ENCODE peak calls at places on chromosomes 2 and 18, in four cellular contexts. H, D, L and Y are unnamed samples.

GRCh38 chr2:131027566-131028528 is 65.4 kb downstream of the FAM168B start:
- DNase-seq in H (no peak), D (no peak), L (no peak), Y (no peak)

GRCh38 chr2:147294825-147295392 is 549.9 kb upstream of the ACVR2A start:
- DNase-seq in H (no peak), D (no peak), L (no peak), Y (no peak)

GRCh38 chr18:12884521-12885323 is 685 bp upstream of the PTPN2 start:
- DNase-seq in H (no peak), D (no peak), L (no peak), Y (no peak)

GRCh38 chr18:58847383-58848071 is 17.1 kb upstream of the ZNF532 start:
- DNase-seq in H (no peak), D (no peak), L (peak; percentile 98), Y (peak; percentile 56)

GRCh38 chr2:33967103-33967502 is 368.0 kb upstream of the FAM98A start:
- DNase-seq in H (no peak), D (no peak), L (no peak), Y (no peak)

GRCh38 chr2:43985359-43985758 is 10.4 kb downstream of the LRPPRC start:
- DNase-seq in H (no peak), D (no peak), L (no peak), Y (no peak)

GRCh38 chr2:133777607-133778006 is 209.3 kb upstream of the NCKAP5 start:
- DNase-seq in H (peak; percentile 31), D (no peak), L (no peak), Y (no peak)

GRCh38 chr2:230814616-230815015 is 50.1 kb upstream of the ITM2C start:
- DNase-seq in H (no peak), D (no peak), L (no peak), Y (no peak)

GRCh38 chr2:197273485-197273884 is 37.1 kb downstream of the ANKRD44 start:
- DNase-seq in H (peak; percentile 81), D (no peak), L (no peak), Y (peak; percentile 22)

GRCh38 chr2:209688388-209688787 is 83.2 kb upstream of the UNC80 start:
- DNase-seq in H (no peak), D (no peak), L (no peak), Y (no peak)

GRCh38 chr2:121570665-121571055 is 40.0 kb downstream of the RNU4ATAC start:
- DNase-seq in H (no peak), D (no peak), L (no peak), Y (no peak)

GRCh38 chr2:168641636-168642035 is 160.8 kb upstream of the NOSTRIN start:
- DNase-seq in H (no peak), D (no peak), L (no peak), Y (no peak)

GRCh38 chr2:168640039-168640438 is 162.4 kb upstream of the NOSTRIN start:
- DNase-seq in H (no peak), D (no peak), L (no peak), Y (no peak)

GRCh38 chr2:168642873-168643272 is 159.6 kb upstream of the NOSTRIN start:
- DNase-seq in H (no peak), D (no peak), L (no peak), Y (no peak)

GRCh38 chr2:168645696-168646095 is 156.7 kb upstream of the NOSTRIN start:
- DNase-seq in H (no peak), D (no peak), L (no peak), Y (no peak)

DNA sequence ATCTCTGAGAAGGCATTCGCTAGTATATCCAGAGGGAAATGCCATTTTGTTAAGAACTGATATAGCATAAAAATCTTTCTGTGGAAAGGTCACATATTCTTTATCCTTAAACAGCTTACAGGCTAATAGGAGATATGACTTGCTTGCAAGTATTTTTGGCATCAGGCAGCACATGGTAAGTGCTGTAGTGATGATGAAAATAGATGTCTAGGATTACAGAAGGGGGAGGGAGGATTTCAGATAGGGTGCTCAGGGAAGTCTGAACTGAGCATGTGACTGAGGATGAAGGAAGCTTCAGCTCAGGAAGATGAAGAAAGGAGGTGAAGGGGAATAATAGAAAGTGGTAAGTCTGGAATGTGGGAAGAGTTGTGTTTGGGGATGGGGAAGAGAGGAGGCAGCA is 158.5 kb upstream of the NOSTRIN start:
- DNase-seq in H (no peak), D (no peak), L (no peak), Y (no peak)
- TF ChIP-seq CTCF in H (no peak), D (no peak), L (no peak), Y (no peak)

GRCh38 chr2:124755386-124755785 is 730.3 kb downstream of the CNTNAP5 start:
- DNase-seq in H (no peak), D (no peak), L (no peak), Y (no peak)

DNA sequence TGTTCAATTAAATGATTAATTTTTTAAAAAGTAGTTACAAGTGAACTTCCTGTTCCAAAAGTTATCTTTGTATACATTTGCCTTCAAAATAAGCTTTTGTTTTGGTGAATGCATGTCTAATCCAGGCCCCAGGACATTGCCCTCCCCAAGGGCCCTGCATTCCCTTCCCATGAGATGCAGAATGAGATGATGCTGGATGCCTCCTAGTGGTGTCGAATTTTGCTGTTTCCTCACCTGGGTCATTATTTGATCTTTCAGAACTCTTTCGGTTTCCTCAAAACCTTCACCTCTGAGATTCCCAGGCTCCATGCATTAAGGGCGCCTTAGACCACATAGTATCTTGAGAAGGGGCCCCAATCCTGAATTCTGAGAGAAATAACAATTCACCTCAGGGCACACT is 728.8 kb downstream of the CNTNAP5 start:
- DNase-seq in H (no peak), D (no peak), L (no peak), Y (no peak)
- TF ChIP-seq CTCF in H (no peak), D (no peak), L (peak; percentile 58), Y (no peak)

GRCh38 chr18:56353676-56354260 is 284.6 kb downstream of the TXNL1 start:
- DNase-seq in H (no peak), D (no peak), L (no peak), Y (no peak)

DNA sequence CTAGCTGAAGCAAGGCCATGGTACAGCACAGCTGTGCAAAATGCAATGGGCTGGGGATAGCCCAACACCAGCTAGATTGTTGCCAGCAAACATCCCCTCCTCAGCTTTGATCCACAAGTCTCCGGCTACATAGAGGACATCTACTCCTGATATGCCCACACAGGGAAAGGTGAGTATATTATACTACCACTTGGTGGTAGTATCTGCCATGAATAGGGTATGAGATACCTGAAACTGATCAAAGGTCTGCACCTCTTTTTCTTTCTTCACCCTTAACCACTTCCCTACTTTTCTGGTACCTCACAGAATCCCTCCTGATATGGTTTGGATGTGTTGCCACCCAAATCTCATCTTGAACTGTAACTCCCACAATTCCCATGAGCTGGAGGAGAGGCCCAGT is 279.8 kb downstream of the TXNL1 start:
- DNase-seq in H (no peak), D (no peak), L (no peak), Y (no peak)
- TF ChIP-seq CTCF in H (no peak), D (no peak), L (peak; percentile 57), Y (no peak)

DNA sequence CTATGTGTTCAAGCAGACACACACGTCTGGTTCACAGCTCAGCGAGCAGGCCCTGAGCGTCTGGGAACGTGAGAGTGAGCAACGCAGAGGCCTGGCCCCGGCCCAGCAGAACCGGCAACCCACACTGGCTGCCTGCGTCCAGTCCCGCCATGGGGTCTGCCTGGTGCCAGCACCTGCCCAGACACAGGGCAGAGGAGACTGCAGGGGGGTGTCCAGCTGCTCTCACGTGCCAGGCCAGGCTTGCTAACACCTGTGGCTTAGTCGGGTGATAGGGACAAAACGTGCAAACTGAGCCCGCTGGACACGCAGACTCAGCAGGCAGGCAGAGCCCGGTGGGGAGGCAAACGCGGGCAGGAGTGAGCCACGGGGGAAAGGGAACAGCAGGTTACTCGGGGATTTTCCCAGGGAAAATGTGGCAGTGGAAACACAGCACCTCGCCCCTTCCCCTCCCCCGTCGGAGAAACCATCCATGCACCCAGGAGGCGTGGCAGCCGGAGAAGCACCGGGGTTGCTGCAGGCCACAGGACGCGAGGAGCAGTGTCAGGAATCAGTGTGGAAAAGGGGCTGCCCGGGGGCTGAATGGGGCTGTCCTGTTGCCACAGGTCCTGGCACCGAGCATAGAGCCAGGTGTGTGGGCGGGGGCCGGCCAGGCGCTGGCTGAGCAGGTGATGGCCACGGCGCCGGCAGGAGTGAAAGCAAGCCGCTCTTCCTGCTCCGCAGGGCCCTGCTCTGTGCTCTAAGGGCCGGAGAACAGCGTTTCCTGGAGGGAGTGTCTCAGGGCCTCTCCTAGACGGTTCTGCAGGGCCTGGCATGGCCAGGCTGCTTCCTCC is 154.7 kb downstream of the HDAC4 start:
- DNase-seq in H (peak; percentile 58), D (no peak), L (no peak), Y (no peak)
- TF ChIP-seq CTCF in H (no peak), D (no peak), L (no peak), Y (no peak)

DNA sequence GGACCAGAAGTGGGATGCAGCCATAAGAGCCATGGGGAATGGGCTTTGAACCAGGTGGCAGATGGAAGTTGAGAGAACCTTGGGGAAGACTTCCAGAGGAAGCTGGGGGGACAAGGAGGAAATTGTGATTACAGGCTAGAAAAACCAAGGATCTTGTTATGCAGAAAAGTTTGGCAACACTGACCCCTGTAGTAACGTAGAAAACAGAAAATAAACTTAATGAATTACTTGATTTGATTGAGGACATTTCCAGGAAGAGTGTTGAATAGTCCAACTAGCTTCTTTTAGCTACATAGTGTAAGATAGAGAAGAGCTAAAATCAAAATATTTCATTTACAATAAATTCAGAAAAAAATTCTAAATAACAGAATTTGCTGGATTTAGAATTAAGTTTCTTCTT is 91.9 kb upstream of the GPC1 start:
- DNase-seq in H (no peak), D (no peak), L (no peak), Y (no peak)
- TF ChIP-seq CTCF in H (no peak), D (no peak), L (no peak), Y (no peak)

DNA sequence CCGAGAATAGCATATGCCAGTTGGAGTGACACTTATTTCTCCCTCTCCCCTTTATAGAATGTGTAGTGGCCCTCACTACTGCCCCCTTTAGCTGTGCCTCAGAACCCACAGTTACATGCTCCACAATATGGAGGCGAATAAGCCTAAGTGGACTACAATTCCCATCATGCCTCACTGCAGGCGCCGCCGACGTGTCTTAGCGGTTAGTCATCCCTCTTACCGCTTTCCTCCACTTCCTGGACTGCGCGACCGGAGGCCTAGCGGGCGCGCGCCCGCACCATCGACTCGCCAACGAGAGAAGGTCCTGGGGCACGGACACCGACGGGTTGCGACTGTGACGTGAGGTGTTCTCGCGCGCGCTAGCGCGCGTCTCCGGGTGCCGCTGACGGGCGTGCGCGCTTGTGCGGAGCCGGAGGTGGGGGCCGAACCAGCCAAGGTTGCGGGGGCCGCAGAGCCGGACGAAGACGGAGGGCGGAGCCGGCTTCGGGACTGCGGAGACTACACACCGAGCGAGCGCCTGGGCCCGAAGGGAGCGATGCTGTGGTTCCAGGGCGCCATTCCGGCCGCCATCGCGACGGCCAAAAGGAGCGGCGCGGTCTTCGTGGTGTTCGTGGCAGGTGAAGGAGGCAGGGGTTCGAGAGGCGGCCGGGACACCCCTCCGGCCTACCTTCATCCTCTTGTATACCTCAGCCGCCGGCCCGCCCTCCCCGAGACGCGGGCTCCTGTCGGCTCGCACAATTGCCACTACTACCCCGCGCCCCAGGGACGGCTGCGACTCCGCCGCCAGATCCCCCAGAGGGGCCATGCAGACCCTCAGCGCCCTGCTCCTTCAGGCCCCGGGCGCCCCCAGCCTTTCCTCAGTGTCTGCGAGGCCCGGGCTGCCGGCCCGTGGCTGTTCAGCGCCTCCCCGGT is at the start of gene UBXN4:
- DNase-seq in H (peak; percentile 98), D (peak; percentile 96), L (peak; percentile 99), Y (peak; percentile 94)
- TF ChIP-seq CTCF in H (no peak), D (peak; percentile 49), L (peak; percentile 85), Y (peak; percentile 75)

GRCh38 chr2:219627105-219628100 is at the start of gene SLC4A3:
- DNase-seq in H (no peak), D (no peak), L (no peak), Y (peak; percentile 61)
- TF ChIP-seq CTCF in H (no peak), D (no peak), L (peak; percentile 33), Y (no peak)